ENCODE peak calls at places on chromosome 16, in seven cellular contexts. D is astrocyte, M is astrocyte of the spinal cord, W is HFFc6, H is stomach, U is endothelial cell of umbilical vein, B is fibroblast of lung. K is an unnamed sample.

GRCh38 chr16:87895641-87896141 is 26.4 kb upstream of the SLC7A5 start:
- DNase-seq in U (no peak), D (peak; percentile 60), W (peak; percentile 81), M (peak; percentile 49), H (peak; percentile 37), B (peak; percentile 56), K (peak; percentile 57)

GRCh38 chr16:57538235-57538711 is 1.9 kb upstream of the CCDC102A start:
- DNase-seq in D (no peak), M (no peak), U (no peak), H (peak; percentile 23), W (no peak), B (no peak), K (no peak)

GRCh38 chr16:67279296-67280089 is at the start of gene PLEKHG4:
- DNase-seq in U (peak; percentile 71), D (peak; percentile 38), B (peak; percentile 72), H (peak; percentile 84), W (peak; percentile 36), M (peak; percentile 71), K (peak; percentile 68)

GRCh38 chr16:66705790-66706505 is 9.4 kb upstream of the CMTM4 start:
- DNase-seq in D (peak; percentile 37), B (no peak), M (peak; percentile 29), H (peak; percentile 73), W (peak; percentile 22), U (peak; percentile 24), K (peak; percentile 62)

GRCh38 chr16:17474037-17474436 is 3.3 kb upstream of the XYLT1 start:
- DNase-seq in W (peak; percentile 37), B (no peak), M (no peak), D (no peak), H (no peak), U (no peak), K (peak; percentile 11)

GRCh38 chr16:88128556-88128955 is 177.3 kb downstream of the BANP start:
- DNase-seq in H (no peak), D (no peak), B (no peak), M (no peak), U (no peak), W (no peak), K (no peak)

GRCh38 chr16:87489434-87490045 is 3.3 kb downstream of the ZCCHC14 start:
- DNase-seq in B (no peak), D (no peak), M (no peak), H (no peak), U (no peak), W (no peak), K (no peak)

GRCh38 chr16:8878523-8878911 is 3.6 kb upstream of the LITAFD start:
- DNase-seq in H (no peak), W (peak; percentile 80), M (peak; percentile 59), D (peak; percentile 65), U (no peak), B (peak; percentile 55), K (peak; percentile 79)

DNA sequence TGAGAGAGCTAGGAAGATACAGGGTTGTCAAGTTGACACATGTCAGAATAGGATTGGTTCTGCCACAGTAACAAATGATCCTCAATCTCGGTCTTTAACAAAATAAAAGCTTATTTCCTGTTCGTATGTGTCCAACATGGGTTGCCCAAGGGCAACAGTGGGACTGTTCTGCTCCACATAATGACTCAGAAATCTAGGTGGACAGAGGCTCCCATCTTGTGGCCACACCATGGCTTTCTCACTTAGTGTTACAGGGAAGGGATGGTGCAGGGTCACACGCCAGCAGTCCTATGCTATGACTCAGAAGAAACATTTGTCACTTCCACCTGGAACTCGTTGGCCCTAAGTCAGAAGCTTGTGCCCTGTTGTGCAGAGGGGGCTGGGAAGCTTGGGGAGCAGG is 364.9 kb downstream of the SNX29 start:
- DNase-seq in B (peak; percentile 12), M (peak; percentile 52), H (no peak), U (peak; percentile 36), D (peak; percentile 42), W (peak; percentile 87), K (peak; percentile 7)
- TF ChIP-seq CTCF in B (no peak), M (peak; percentile 34), H (no peak), U (peak; percentile 6), D (peak; percentile 14), W (peak; percentile 61), K (peak; percentile 17)

GRCh38 chr16:54945063-54945462 is 14.4 kb downstream of the IRX5 start:
- DNase-seq in D (no peak), H (no peak), W (no peak), B (no peak), U (no peak), M (no peak), K (no peak)

GRCh38 chr16:54944002-54944401 is 13.3 kb downstream of the IRX5 start:
- DNase-seq in U (no peak), M (no peak), H (no peak), D (no peak), B (no peak), W (no peak), K (no peak)

GRCh38 chr16:54940279-54940604 is 9.6 kb downstream of the IRX5 start:
- DNase-seq in B (no peak), M (no peak), H (no peak), W (no peak), D (no peak), U (no peak), K (no peak)

GRCh38 chr16:54939537-54940278 is 9.0 kb downstream of the IRX5 start:
- DNase-seq in M (no peak), H (no peak), U (no peak), B (no peak), W (no peak), D (no peak), K (no peak)

DNA sequence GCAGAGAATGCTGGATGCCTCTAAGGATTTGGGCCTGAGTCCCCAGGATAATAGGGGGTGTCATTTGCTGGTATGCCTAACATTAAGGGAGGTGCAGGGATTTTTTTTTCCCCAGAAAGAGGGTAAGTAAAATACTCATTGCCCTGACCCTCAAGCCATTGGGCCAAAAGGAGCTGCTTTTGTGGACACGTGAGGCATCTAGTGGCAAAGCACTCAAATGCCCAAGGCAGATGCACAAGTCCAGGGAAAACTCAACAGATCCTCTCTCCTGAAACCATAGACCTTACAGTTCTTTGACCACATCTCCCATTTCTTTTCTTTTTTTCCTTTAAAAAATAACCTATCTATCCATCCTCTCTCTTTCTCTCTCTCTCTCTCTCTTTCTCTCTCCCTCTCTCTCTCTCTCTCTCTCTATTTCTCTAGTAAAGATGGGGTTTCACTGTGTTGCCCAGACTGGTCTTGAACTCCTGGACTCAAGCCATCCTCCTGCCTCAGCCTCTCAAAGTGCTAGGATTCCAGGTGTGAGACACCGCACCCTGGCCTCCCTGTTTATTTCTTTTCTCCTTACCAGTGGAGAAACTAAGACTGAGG is 11.8 kb downstream of the IRX5 start:
- DNase-seq in H (no peak), D (no peak), M (no peak), W (no peak), U (no peak), B (no peak), K (no peak)
- TF ChIP-seq CTCF in H (no peak), D (no peak), M (no peak), W (no peak), U (no peak), B (no peak), K (no peak)

GRCh38 chr16:86048221-86048620 is 149.3 kb downstream of the IRF8 start:
- DNase-seq in U (no peak), M (no peak), H (no peak), W (no peak), B (no peak), D (no peak), K (no peak)

GRCh38 chr16:86050111-86050510 is 151.1 kb downstream of the IRF8 start:
- DNase-seq in U (no peak), B (no peak), W (no peak), D (no peak), H (no peak), M (no peak), K (no peak)

GRCh38 chr16:86050591-86051375 is 151.8 kb downstream of the IRF8 start:
- DNase-seq in M (no peak), H (no peak), D (no peak), B (no peak), W (no peak), U (no peak), K (no peak)

GRCh38 chr16:86049641-86050040 is 150.7 kb downstream of the IRF8 start:
- DNase-seq in U (no peak), H (no peak), D (no peak), M (no peak), B (no peak), W (no peak), K (no peak)

DNA sequence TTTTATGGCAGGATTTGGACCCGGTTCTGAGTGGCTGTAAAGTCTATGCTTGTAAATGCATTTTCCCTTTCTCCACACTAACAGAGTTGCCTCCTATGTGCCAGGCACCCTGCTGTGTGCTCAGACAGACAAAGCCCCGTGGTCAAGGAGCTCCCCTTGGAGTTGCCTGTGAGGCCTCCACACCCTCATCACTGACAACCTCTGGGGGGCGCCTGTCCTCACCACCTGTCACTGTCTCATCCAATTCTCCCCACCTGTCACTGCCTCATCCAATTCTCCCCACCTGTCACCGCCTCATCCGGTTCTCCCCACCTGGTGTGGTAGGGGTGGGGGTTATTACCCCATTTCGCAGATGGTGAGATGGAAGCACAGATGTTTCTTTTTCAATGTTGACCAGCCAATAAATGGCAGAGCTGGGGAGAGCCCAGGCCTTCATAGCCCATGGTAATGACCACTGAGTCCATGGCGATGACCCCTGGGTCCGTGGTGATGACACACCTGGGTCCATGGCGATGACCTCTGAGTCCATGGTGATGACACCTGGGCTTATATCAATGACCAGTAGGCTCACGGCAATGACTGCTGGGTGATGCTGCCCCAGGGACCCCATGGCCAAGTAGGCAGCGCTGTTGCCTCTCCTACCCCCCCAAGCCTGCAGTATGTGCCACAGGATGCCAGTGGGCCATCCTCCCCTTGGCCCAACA is 150.1 kb downstream of the IRF8 start:
- DNase-seq in B (no peak), U (no peak), H (no peak), W (no peak), M (no peak), D (no peak), K (no peak)
- TF ChIP-seq CTCF in B (no peak), U (no peak), H (no peak), W (peak; percentile 38), M (no peak), D (no peak), K (no peak)

GRCh38 chr16:21279501-21279900 is 1.4 kb upstream of the CRYM start:
- DNase-seq in B (peak; percentile 9), H (no peak), U (no peak), D (no peak), M (no peak), W (no peak), K (peak; percentile 25)

GRCh38 chr16:21284414-21284813 is 6.3 kb upstream of the CRYM start:
- DNase-seq in U (no peak), B (no peak), H (no peak), M (no peak), W (no peak), D (no peak), K (no peak)

GRCh38 chr16:21277927-21278706 is at the start of gene CRYM:
- DNase-seq in H (peak; percentile 64), W (no peak), D (no peak), U (peak; percentile 36), B (peak; percentile 29), M (peak; percentile 9), K (peak; percentile 43)

GRCh38 chr16:21281698-21282389 is 3.8 kb upstream of the CRYM start:
- DNase-seq in M (no peak), W (no peak), D (no peak), B (no peak), H (no peak), U (no peak), K (no peak)

DNA sequence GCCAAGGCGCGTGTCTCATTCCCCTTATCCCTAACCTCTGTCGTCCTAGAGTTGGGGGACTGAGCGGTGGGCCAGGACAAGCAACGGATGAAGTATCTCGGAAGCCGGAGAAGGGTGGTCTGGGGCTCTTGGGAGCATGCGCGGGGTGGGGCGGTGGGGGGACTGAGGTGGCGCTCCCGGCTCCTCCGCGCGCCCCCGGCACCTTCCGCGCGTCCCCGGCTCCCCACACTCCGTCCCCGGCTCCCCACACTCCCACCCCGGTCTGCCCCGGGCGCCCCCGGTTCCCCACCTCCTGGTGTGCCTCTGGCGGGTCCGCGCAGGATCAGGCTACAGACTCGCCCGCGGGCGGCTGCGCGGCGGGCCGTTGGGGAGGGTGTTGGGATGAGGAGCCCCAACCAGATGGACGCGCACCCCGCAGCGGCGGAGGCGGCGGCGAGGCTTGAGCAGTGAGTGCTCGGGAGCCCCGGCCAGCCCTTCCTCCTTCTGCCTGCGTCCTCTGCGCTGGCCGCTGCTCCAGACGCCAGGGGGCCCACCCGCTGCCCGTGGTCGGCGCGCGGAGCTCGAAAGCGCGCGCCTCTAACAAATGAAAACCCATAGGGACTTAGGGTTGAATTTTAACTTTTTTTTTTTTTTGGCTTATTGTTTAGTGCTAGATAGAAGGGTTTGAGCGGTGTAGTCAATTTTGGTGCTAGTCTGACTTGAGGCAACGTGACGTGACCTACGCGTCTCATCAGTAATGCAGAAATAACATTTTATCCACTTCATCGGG is 5.6 kb upstream of the CRYM start:
- DNase-seq in H (peak; percentile 30), B (peak; percentile 56), D (peak; percentile 35), U (peak; percentile 21), W (no peak), M (peak; percentile 22), K (peak; percentile 49)
- TF ChIP-seq CTCF in H (no peak), B (peak; percentile 55), D (no peak), U (peak; percentile 24), W (peak; percentile 53), M (peak; percentile 47), K (peak; percentile 40)

K was measured in cardiac fibroblast.